ENCODE peak calls at places on chromosome 13, in seven cellular contexts. T is nephron progenitor cell; W is stimulated activated CD4-positive, alpha-beta T cell treated with anti-CD3 and anti-CD28 coated beads, Interleukin-15, amount 100 ng/mL, for 1 hour; O is caudate nucleus; G is ascending aorta; U is GOT3; M is thoracic aorta. X is an unnamed sample.
A peak's percentile ranks its signal among the peaks of the same experiment; 100 is the strongest.

GRCh38 chr13:113991676-113992179 is 17.9 kb upstream of the C13orf46 start:
- DNase-seq in T (no peak), W (no peak), O (no peak), G (no peak), U (no peak), M (no peak), X (no peak)

GRCh38 chr13:85108356-85108755 is 690.9 kb downstream of the SLITRK6 start:
- DNase-seq in T (no peak), W (no peak), O (no peak), G (no peak), U (no peak), M (no peak), X (no peak)

GRCh38 chr13:44249439-44249838 is 124.2 kb upstream of the SERP2 start:
- DNase-seq in T (no peak), W (no peak), O (no peak), G (no peak), U (no peak), M (no peak), X (peak; percentile 76)

GRCh38 chr13:75329723-75330122 is 152.2 kb downstream of the TBC1D4 start:
- DNase-seq in T (no peak), W (no peak), O (no peak), G (no peak), U (no peak), M (no peak), X (no peak)

GRCh38 chr13:23949736-23950135 is 52.4 kb upstream of the C1QTNF9B start:
- DNase-seq in T (no peak), W (no peak), O (no peak), G (no peak), U (no peak), M (no peak), X (no peak)

GRCh38 chr13:98972627-98973026 is 5.2 kb downstream of the DOCK9 start:
- DNase-seq in T (no peak), W (no peak), O (no peak), G (no peak), U (no peak), M (no peak), X (no peak)

GRCh38 chr13:32408296-32408998 is 19.5 kb downstream of the N4BP2L1 start:
- DNase-seq in T (no peak), W (no peak), O (no peak), G (no peak), U (no peak), M (no peak), X (no peak)

GRCh38 chr13:87671031-87671823 is at the start of gene SLITRK5:
- DNase-seq in T (peak; percentile 95), W (peak; percentile 56), O (peak; percentile 81), G (peak; percentile 75), U (peak; percentile 9), M (no peak), X (peak; percentile 69)

GRCh38 chr13:96728463-96728862 is 265.8 kb downstream of the OXGR1 start:
- DNase-seq in T (no peak), W (no peak), O (no peak), G (no peak), U (no peak), M (no peak), X (no peak)

GRCh38 chr13:110238795-110239194 is 68.2 kb downstream of the COL4A1 start:
- DNase-seq in T (no peak), W (no peak), O (no peak), G (peak; percentile 63), U (no peak), M (no peak), X (peak; percentile 58)

GRCh38 chr13:33401238-33401637 is 115.7 kb upstream of the STARD13 start:
- DNase-seq in T (no peak), W (no peak), O (no peak), G (no peak), U (no peak), M (no peak), X (no peak)

GRCh38 chr13:30165791-30166190 is 141.6 kb downstream of the KATNAL1 start:
- DNase-seq in T (no peak), W (no peak), O (peak; percentile 56), G (no peak), U (no peak), M (no peak), X (no peak)

GRCh38 chr13:48710160-48710559 is 56.4 kb downstream of the CYSLTR2 start:
- DNase-seq in T (no peak), W (no peak), O (no peak), G (no peak), U (no peak), M (no peak), X (no peak)

X was measured in tibial artery.